ENCODE peak calls at places on chromosome 3, in ten cellular contexts. O is hepatocyte, S is PC-9, M is HCT116, T is PC-3, L is GM23338, J is GM23248, W is MM.1S, G is Karpas-422, C is SK-N-SH. Q is an unnamed sample.

GRCh38 chr3:39101022-39101689 is 6.3 kb downstream of the GORASP1 start:
- DNase-seq in O (peak; percentile 64), S (no peak), M (no peak), T (peak; percentile 58), L (peak; percentile 77), J (peak; percentile 67), W (peak; percentile 55), G (peak; percentile 82), C (peak; percentile 78), Q (peak; percentile 71)

GRCh38 chr3:101676765-101677435 is at the start of gene ZBTB11:
- DNase-seq in O (peak; percentile 99), S (peak; percentile 100), M (peak; percentile 100), T (peak; percentile 100), L (peak; percentile 100), J (peak; percentile 99), W (peak; percentile 99), G (peak; percentile 100), C (peak; percentile 94), Q (peak; percentile 99)

GRCh38 chr3:195739561-195740111 is 18.9 kb downstream of the MUC20 start:
- DNase-seq in O (no peak), S (no peak), M (no peak), T (no peak), L (no peak), J (no peak), W (no peak), G (no peak), C (no peak), Q (no peak)

GRCh38 chr3:64141476-64141875 is 83.8 kb downstream of the PRICKLE2 start:
- DNase-seq in O (no peak), S (no peak), M (no peak), T (no peak), L (no peak), J (peak; percentile 47), W (no peak), G (no peak), C (no peak), Q (no peak)

GRCh38 chr3:50171540-50172301 is 16.6 kb downstream of the SEMA3F start:
- DNase-seq in O (peak; percentile 48), S (no peak), M (no peak), T (no peak), L (no peak), J (no peak), W (no peak), G (no peak), C (no peak), Q (no peak)

GRCh38 chr3:126107960-126108688 is 24.2 kb upstream of the SLC41A3 start:
- DNase-seq in O (peak; percentile 2), S (no peak), M (no peak), T (no peak), L (no peak), J (peak; percentile 37), W (no peak), G (no peak), C (no peak), Q (no peak)

GRCh38 chr3:148997623-148998022 is 6.3 kb downstream of the GYG1 start:
- DNase-seq in O (no peak), S (no peak), M (no peak), T (no peak), L (no peak), J (no peak), W (no peak), G (no peak), C (no peak), Q (no peak)

GRCh38 chr3:53630547-53630946 is 136.1 kb downstream of the CACNA1D start:
- DNase-seq in O (no peak), S (peak; percentile 57), M (peak; percentile 6), T (peak; percentile 69), L (no peak), J (no peak), W (no peak), G (no peak), C (no peak), Q (no peak)

GRCh38 chr3:29531611-29532150 is 250.8 kb downstream of the RBMS3 start:
- DNase-seq in O (no peak), S (no peak), M (no peak), T (no peak), L (no peak), J (no peak), W (no peak), G (no peak), C (no peak), Q (no peak)

GRCh38 chr3:62622553-62623174 is 249.3 kb upstream of the FEZF2 start:
- DNase-seq in O (peak; percentile 62), S (no peak), M (peak; percentile 31), T (peak; percentile 65), L (peak; percentile 77), J (peak; percentile 68), W (peak; percentile 57), G (peak; percentile 85), C (peak; percentile 44), Q (peak; percentile 66)

GRCh38 chr3:5160926-5161858 is 26.3 kb upstream of the EDEM1 start:
- DNase-seq in O (no peak), S (peak; percentile 66), M (peak; percentile 1), T (peak; percentile 62), L (peak; percentile 16), J (peak; percentile 28), W (no peak), G (no peak), C (peak; percentile 8), Q (no peak)

GRCh38 chr3:52399593-52399992 is 45.3 kb downstream of the SEMA3G start:
- DNase-seq in O (no peak), S (no peak), M (no peak), T (no peak), L (no peak), J (no peak), W (no peak), G (no peak), C (no peak), Q (no peak)

GRCh38 chr3:179265875-179266274 is 15.0 kb upstream of the KCNMB3 start:
- DNase-seq in O (no peak), S (no peak), M (no peak), T (no peak), L (no peak), J (no peak), W (no peak), G (peak; percentile 88), C (no peak), Q (peak; percentile 60)

GRCh38 chr3:59510576-59510975 is 460.8 kb upstream of the CFAP20DC start:
- DNase-seq in O (no peak), S (no peak), M (no peak), T (peak; percentile 8), L (no peak), J (peak; percentile 13), W (no peak), G (no peak), C (no peak), Q (no peak)

GRCh38 chr3:143092191-143092590 is 27.4 kb upstream of the CHST2 start:
- DNase-seq in O (no peak), S (no peak), M (no peak), T (no peak), L (no peak), J (no peak), W (no peak), G (no peak), C (no peak), Q (no peak)

GRCh38 chr3:71002298-71002697 is 581.2 kb downstream of the FOXP1 start:
- DNase-seq in O (no peak), S (no peak), M (no peak), T (no peak), L (no peak), J (no peak), W (peak; percentile 55), G (no peak), C (no peak), Q (no peak)
- H3K4me2 ChIP-seq in O (no peak overlapping the region), S (no peak overlapping the region), M (no peak overlapping the region), T (no peak overlapping the region), L (no peak overlapping the region), J (no peak overlapping the region), W (peak overlapping the region; percentile 4), G (no peak overlapping the region), C (no peak overlapping the region), Q (no peak overlapping the region)

GRCh38 chr3:117587416-117587815 is 877.8 kb downstream of the TUSC7 start:
- DNase-seq in O (no peak), S (no peak), M (no peak), T (no peak), L (no peak), J (no peak), W (no peak), G (no peak), C (no peak), Q (no peak)
- H3K9me2 ChIP-seq in O (no peaks in the 10 kb centered on the region), S (no peaks in the 10 kb centered on the region), M (no peaks in the 10 kb centered on the region), T (no peaks in the 10 kb centered on the region), L (no peaks in the 10 kb centered on the region), J (no peaks in the 10 kb centered on the region), W (no peaks in the 10 kb centered on the region), G (no peaks in the 10 kb centered on the region), C (no peaks in the 10 kb centered on the region), Q (no peaks in the 10 kb centered on the region)

GRCh38 chr3:48030188-48030587 is 14.0 kb upstream of the MAP4 start:
- DNase-seq in O (no peak), S (no peak), M (no peak), T (no peak), L (no peak), J (no peak), W (no peak), G (no peak), C (no peak), Q (no peak)
- H3K4me2 ChIP-seq in O (no peak overlapping the region), S (no peak overlapping the region), M (no peak overlapping the region), T (no peak overlapping the region), L (no peak overlapping the region), J (no peak overlapping the region), W (no peak overlapping the region), G (no peak overlapping the region), C (no peak overlapping the region), Q (no peak overlapping the region)

GRCh38 chr3:55897573-55898224 is 410.6 kb upstream of the WNT5A start:
- DNase-seq in O (peak; percentile 20), S (peak; percentile 45), M (no peak), T (peak; percentile 72), L (peak; percentile 64), J (peak; percentile 11), W (no peak), G (peak; percentile 67), C (peak; percentile 38), Q (peak; percentile 45)

GRCh38 chr3:55893045-55893664 is 406.0 kb upstream of the WNT5A start:
- DNase-seq in O (no peak), S (no peak), M (no peak), T (peak; percentile 70), L (no peak), J (no peak), W (no peak), G (no peak), C (no peak), Q (no peak)

GRCh38 chr3:55896155-55896554 is 409.0 kb upstream of the WNT5A start:
- DNase-seq in O (no peak), S (no peak), M (no peak), T (no peak), L (no peak), J (no peak), W (no peak), G (no peak), C (no peak), Q (no peak)

GRCh38 chr3:55891106-55891505 is 404.0 kb upstream of the WNT5A start:
- DNase-seq in O (no peak), S (no peak), M (no peak), T (no peak), L (no peak), J (no peak), W (peak; percentile 55), G (no peak), C (no peak), Q (no peak)

DNA sequence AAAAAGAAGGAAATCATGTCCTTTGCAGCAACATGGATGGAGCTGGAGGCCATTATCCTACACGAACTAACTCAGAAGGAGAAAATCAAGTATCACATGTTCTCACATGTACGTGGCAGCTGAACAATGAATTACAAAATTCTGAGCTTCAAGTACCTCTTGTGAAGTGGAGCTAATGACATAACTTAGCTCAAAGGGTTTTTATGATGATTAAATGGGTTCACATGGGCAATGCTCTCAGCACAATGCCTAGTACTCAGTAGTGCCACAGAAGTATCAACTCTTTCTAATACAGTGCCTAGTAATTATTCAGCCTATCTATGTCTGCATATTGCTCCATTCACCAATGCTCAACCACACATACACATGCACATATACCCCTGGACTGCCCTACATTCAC is 407.5 kb upstream of the WNT5A start:
- DNase-seq in O (no peak), S (no peak), M (no peak), T (no peak), L (no peak), J (no peak), W (no peak), G (no peak), C (no peak), Q (no peak)
- H3K9me2 ChIP-seq in O (no peaks in the 10 kb centered on the region), S (no peaks in the 10 kb centered on the region), M (no peaks in the 10 kb centered on the region), T (no peaks in the 10 kb centered on the region), L (no peaks in the 10 kb centered on the region), J (no peaks in the 10 kb centered on the region), W (no peaks in the 10 kb centered on the region), G (no peaks in the 10 kb centered on the region), C (no peaks in the 10 kb centered on the region), Q (no peaks in the 10 kb centered on the region)